ENCODE peak calls at places on chromosomes 6 and 20, in seven cellular contexts. I is stimulated activated CD4-positive, alpha-beta T cell treated with anti-CD3 and anti-CD28 coated beads, Interleukin-1b, Interleukin-23, amount 100 ng/mL, for 24 hours; S is suprapubic skin; Y is fibroblast of the aortic adventitia; J is NCI-H460; Z is neuronal stem cell; L is GM03348. B is an unnamed sample.

GRCh38 chr6:2868637-2869379 is 27.1 kb upstream of the SERPINB1 start:
- DNase-seq in Y (no peak), S (no peak), I (no peak), Z (no peak), J (no peak), L (no peak), B (no peak)

GRCh38 chr20:49320460-49320859 is 42.6 kb upstream of the ZNFX1 start:
- DNase-seq in Y (peak), S (no peak), I (no peak), L (peak), J (peak), Z (no peak), B (peak)

GRCh38 chr6:156946370-156946936 is 169.3 kb downstream of the ARID1B start:
- DNase-seq in Z (no peak), J (no peak), S (no peak), I (no peak), L (no peak), Y (no peak), B (no peak)

GRCh38 chr20:3820901-3821727 is 767 bp downstream of the AP5S1 start:
- DNase-seq in L (no peak), Z (no peak), J (no peak), S (no peak), Y (no peak), I (no peak), B (no peak)

GRCh38 chr20:13567663-13568062 is 71.1 kb downstream of the TASP1 start:
- DNase-seq in Z (no peak), J (no peak), I (no peak), L (no peak), Y (no peak), S (no peak), B (no peak)

GRCh38 chr20:46270977-46271744 is 37.1 kb downstream of the CDH22 start:
- DNase-seq in L (no peak), Y (no peak), I (no peak), Z (no peak), S (no peak), J (no peak), B (no peak)

GRCh38 chr6:5520796-5521195 is 259.5 kb downstream of the FARS2 start:
- DNase-seq in S (no peak), I (no peak), Z (no peak), Y (no peak), J (no peak), L (no peak), B (no peak)

GRCh38 chr6:38773338-38773737 is 58.2 kb downstream of the DNAH8 start:
- DNase-seq in L (no peak), I (no peak), J (peak), Y (no peak), Z (no peak), S (no peak), B (no peak)

GRCh38 chr6:79404677-79405076 is 132.6 kb downstream of the LCA5 start:
- DNase-seq in I (no peak), S (no peak), Y (no peak), Z (no peak), L (no peak), J (no peak), B (no peak)

GRCh38 chr6:97591955-97592354 is 308.9 kb upstream of the MMS22L start:
- DNase-seq in L (no peak), I (no peak), Z (no peak), J (no peak), S (no peak), Y (no peak), B (no peak)

GRCh38 chr6:16669227-16669626 is 92.0 kb downstream of the ATXN1 start:
- DNase-seq in J (no peak), S (no peak), I (peak), Z (no peak), Y (peak), L (peak), B (peak)

GRCh38 chr6:100461273-100461919 is 3.3 kb downstream of the SIM1 start:
- DNase-seq in Z (peak), J (peak), L (peak), Y (no peak), I (no peak), S (no peak), B (no peak)

GRCh38 chr6:111712398-111712797 is 106.7 kb upstream of the TRAF3IP2 start:
- DNase-seq in L (peak), Y (peak), S (no peak), I (no peak), J (no peak), Z (no peak), B (peak)

GRCh38 chr20:35820715-35821114 is 48.9 kb downstream of the PHF20 start:
- DNase-seq in Z (no peak), L (peak), S (no peak), Y (peak), I (no peak), J (no peak), B (peak)

GRCh38 chr6:16519265-16520242 is 241.7 kb downstream of the ATXN1 start:
- DNase-seq in Y (no peak), Z (no peak), S (no peak), J (no peak), I (no peak), L (no peak), B (peak)

GRCh38 chr6:169988769-169989550 is 237.5 kb downstream of the ERMARD start:
- DNase-seq in S (peak), Y (no peak), I (no peak), J (no peak), Z (no peak), L (no peak), B (no peak)

GRCh38 chr6:31113861-31114539 is 600 bp upstream of the PSORS1C1 start:
- DNase-seq in J (no peak), Y (peak), S (no peak), I (no peak), Z (no peak), L (peak), B (peak)